ENCODE peak calls at places on chromosomes 7 and 10, in nine cellular contexts. U is MCF 10A; R is endothelial cell; Q is NCI-H446 treated with DMSO at 0.1 percent for 48 hours; Y is CD4-positive, alpha-beta T cell; I is posterior cingulate gyrus; N is WERI-Rb-1; F is brain microvascular endothelial cell; Z is nucleus accumbens. B is an unnamed sample.
A peak's percentile ranks its signal among the peaks of the same experiment; 100 is the strongest.

GRCh38 chr7:113159746-113160339 is 41.5 kb upstream of the SMIM30 start:
- DNase-seq in Q (no peak), Y (no peak), I (no peak), U (peak; percentile 54), R (peak; percentile 26), Z (no peak), F (peak; percentile 25), N (peak; percentile 50), B (peak; percentile 34)

GRCh38 chr7:93715234-93715633 is 140.7 kb upstream of the CALCR start:
- DNase-seq in R (peak; percentile 75), I (peak; percentile 51), Q (peak; percentile 1), F (peak; percentile 53), N (peak; percentile 38), Z (no peak), U (peak; percentile 54), Y (no peak), B (peak; percentile 79)

GRCh38 chr7:79833616-79834015 is 301.0 kb upstream of the GNAI1 start:
- DNase-seq in I (no peak), Z (no peak), Y (no peak), U (no peak), Q (no peak), N (no peak), F (no peak), R (no peak), B (no peak)

GRCh38 chr10:71083457-71083975 is 128.9 kb upstream of the UNC5B start:
- DNase-seq in I (peak; percentile 73), Z (no peak), U (no peak), Q (no peak), R (no peak), F (no peak), N (peak; percentile 4), Y (no peak), B (no peak)

GRCh38 chr10:66180651-66181318 is 745.1 kb upstream of the LRRTM3 start:
- DNase-seq in Q (peak; percentile 10), F (peak; percentile 45), Y (peak; percentile 3), I (no peak), U (peak; percentile 68), N (peak; percentile 16), Z (peak; percentile 4), R (peak; percentile 46), B (peak; percentile 17)

GRCh38 chr7:157371296-157371695 is 34.5 kb downstream of the DNAJB6 start:
- DNase-seq in Q (no peak), Z (no peak), F (no peak), I (no peak), Y (no peak), R (no peak), U (no peak), N (no peak), B (no peak)

GRCh38 chr10:25028711-25029110 is 12.3 kb downstream of the THNSL1 start:
- DNase-seq in Z (no peak), I (no peak), R (no peak), Y (no peak), F (no peak), U (no peak), Q (no peak), N (no peak), B (no peak)

GRCh38 chr10:107492389-107492788 is 327.9 kb upstream of the SORCS1 start:
- DNase-seq in Z (no peak), N (no peak), U (no peak), Y (no peak), Q (no peak), I (no peak), F (no peak), R (no peak), B (no peak)

GRCh38 chr7:120856621-120857352 is 1.2 kb downstream of the TSPAN12 start:
- DNase-seq in R (peak; percentile 62), U (no peak), N (peak; percentile 74), Y (no peak), Q (no peak), Z (peak; percentile 24), I (peak; percentile 80), F (peak; percentile 24), B (peak; percentile 77)

GRCh38 chr7:112163021-112163310 is 43.2 kb downstream of the DOCK4 start:
- DNase-seq in U (no peak), F (no peak), R (no peak), Z (no peak), Q (no peak), I (no peak), Y (no peak), N (no peak), B (no peak)

GRCh38 chr7:132410385-132410784 is 165.9 kb downstream of the PLXNA4 start:
- DNase-seq in I (no peak), F (no peak), Z (no peak), N (no peak), R (no peak), Y (no peak), Q (no peak), U (no peak), B (no peak)

GRCh38 chr10:88525371-88526079 is 57.6 kb downstream of the RNLS start:
- DNase-seq in Y (no peak), I (no peak), Z (no peak), R (no peak), U (peak; percentile 96), N (no peak), Q (no peak), F (peak; percentile 74), B (no peak)

GRCh38 chr10:101244321-101245050 is 15.2 kb upstream of the LBX1 start:
- DNase-seq in N (no peak), U (peak; percentile 20), Y (no peak), Q (peak; percentile 71), R (no peak), I (no peak), F (no peak), Z (no peak), B (no peak)

GRCh38 chr10:117175215-117175900 is 21.9 kb upstream of the KCNK18 start:
- DNase-seq in I (no peak), Q (no peak), F (no peak), U (no peak), R (peak; percentile 26), Z (peak; percentile 56), Y (peak; percentile 5), N (peak; percentile 23), B (no peak)

GRCh38 chr7:44103566-44103940 is 592 bp upstream of the AEBP1 start:
- DNase-seq in Q (no peak), Z (no peak), F (no peak), Y (no peak), R (no peak), U (no peak), I (peak; percentile 71), N (no peak), B (no peak)

GRCh38 chr7:883029-884021 is 7.0 kb downstream of the GET4 start:
- DNase-seq in R (no peak), I (peak; percentile 88), Z (no peak), N (no peak), U (no peak), F (no peak), Y (peak; percentile 0), Q (no peak), B (no peak)

GRCh38 chr10:58438340-58438739 is 53.1 kb downstream of the TFAM start:
- DNase-seq in Z (no peak), U (peak; percentile 83), N (no peak), Q (no peak), F (peak; percentile 22), R (no peak), Y (no peak), I (no peak), B (no peak)

B was measured in nephron progenitor cell.